ENCODE peak calls at places on chromosomes 2 and 18, in nine cellular contexts. One of them, this sample, is unnamed.

GRCh38 chr2:68663371-68664156 is 20.2 kb downstream of the PROKR1 start:
- DNase-seq in HEK293T: no peak
- DNase-seq in stimulated activated naive CD8-positive, alpha-beta T cell treated with anti-CD3 and anti-CD28 coated beads, Interleukin-15, amount 100 ng/mL, for 72 hours: peak; percentile 48
- DNase-seq in tibial nerve: no peak
- DNase-seq in foreskin fibroblast: no peak
- DNase-seq in adrenal gland: no peak
- DNase-seq in A172: no peak
- DNase-seq in GM12892: no peak
- DNase-seq in DMS79 treated with DMSO at 0.1 percent for 48 hours: no peak
- DNase-seq in this sample: no peak

GRCh38 chr2:199441759-199442158 is 16.0 kb downstream of the SATB2 start:
- DNase-seq in HEK293T: no peak
- DNase-seq in stimulated activated naive CD8-positive, alpha-beta T cell treated with anti-CD3 and anti-CD28 coated beads, Interleukin-15, amount 100 ng/mL, for 72 hours: no peak
- DNase-seq in tibial nerve: no peak
- DNase-seq in foreskin fibroblast: no peak
- DNase-seq in adrenal gland: no peak
- DNase-seq in A172: no peak
- DNase-seq in GM12892: no peak
- DNase-seq in DMS79 treated with DMSO at 0.1 percent for 48 hours: no peak
- DNase-seq in this sample: no peak

GRCh38 chr2:189474526-189474925 is 33.3 kb downstream of the WDR75 start:
- DNase-seq in HEK293T: no peak
- DNase-seq in stimulated activated naive CD8-positive, alpha-beta T cell treated with anti-CD3 and anti-CD28 coated beads, Interleukin-15, amount 100 ng/mL, for 72 hours: no peak
- DNase-seq in tibial nerve: no peak
- DNase-seq in foreskin fibroblast: no peak
- DNase-seq in adrenal gland: no peak
- DNase-seq in A172: no peak
- DNase-seq in GM12892: no peak
- DNase-seq in DMS79 treated with DMSO at 0.1 percent for 48 hours: no peak
- DNase-seq in this sample: no peak

GRCh38 chr2:126657636-126658315 is 1.8 kb downstream of the GYPC start:
- DNase-seq in HEK293T: peak; percentile 69
- DNase-seq in stimulated activated naive CD8-positive, alpha-beta T cell treated with anti-CD3 and anti-CD28 coated beads, Interleukin-15, amount 100 ng/mL, for 72 hours: peak; percentile 87
- DNase-seq in tibial nerve: peak; percentile 63
- DNase-seq in foreskin fibroblast: peak; percentile 99
- DNase-seq in adrenal gland: peak; percentile 97
- DNase-seq in A172: peak; percentile 99
- DNase-seq in GM12892: peak; percentile 46
- DNase-seq in DMS79 treated with DMSO at 0.1 percent for 48 hours: no peak
- DNase-seq in this sample: peak; percentile 95

GRCh38 chr2:239441724-239442123 is 40.9 kb upstream of the HDAC4 start:
- DNase-seq in HEK293T: no peak
- DNase-seq in stimulated activated naive CD8-positive, alpha-beta T cell treated with anti-CD3 and anti-CD28 coated beads, Interleukin-15, amount 100 ng/mL, for 72 hours: no peak
- DNase-seq in tibial nerve: no peak
- DNase-seq in foreskin fibroblast: no peak
- DNase-seq in adrenal gland: no peak
- DNase-seq in A172: no peak
- DNase-seq in GM12892: no peak
- DNase-seq in DMS79 treated with DMSO at 0.1 percent for 48 hours: no peak
- DNase-seq in this sample: no peak

GRCh38 chr2:201378496-201379397 is 21.6 kb upstream of the FLACC1 start:
- DNase-seq in HEK293T: no peak
- DNase-seq in stimulated activated naive CD8-positive, alpha-beta T cell treated with anti-CD3 and anti-CD28 coated beads, Interleukin-15, amount 100 ng/mL, for 72 hours: no peak
- DNase-seq in tibial nerve: no peak
- DNase-seq in foreskin fibroblast: peak; percentile 41
- DNase-seq in adrenal gland: no peak
- DNase-seq in A172: no peak
- DNase-seq in GM12892: no peak
- DNase-seq in DMS79 treated with DMSO at 0.1 percent for 48 hours: no peak
- DNase-seq in this sample: no peak

GRCh38 chr2:240403358-240404104 is 31.9 kb upstream of the GPC1 start:
- DNase-seq in HEK293T: no peak
- DNase-seq in stimulated activated naive CD8-positive, alpha-beta T cell treated with anti-CD3 and anti-CD28 coated beads, Interleukin-15, amount 100 ng/mL, for 72 hours: no peak
- DNase-seq in tibial nerve: no peak
- DNase-seq in foreskin fibroblast: no peak
- DNase-seq in adrenal gland: peak; percentile 20
- DNase-seq in A172: no peak
- DNase-seq in GM12892: no peak
- DNase-seq in DMS79 treated with DMSO at 0.1 percent for 48 hours: no peak
- DNase-seq in this sample: no peak

GRCh38 chr2:167681646-167682045 is 565.7 kb downstream of the STK39 start:
- DNase-seq in HEK293T: no peak
- DNase-seq in stimulated activated naive CD8-positive, alpha-beta T cell treated with anti-CD3 and anti-CD28 coated beads, Interleukin-15, amount 100 ng/mL, for 72 hours: no peak
- DNase-seq in tibial nerve: no peak
- DNase-seq in foreskin fibroblast: peak; percentile 6
- DNase-seq in adrenal gland: no peak
- DNase-seq in A172: no peak
- DNase-seq in GM12892: no peak
- DNase-seq in DMS79 treated with DMSO at 0.1 percent for 48 hours: no peak
- DNase-seq in this sample: no peak

GRCh38 chr18:72847771-72848170 is 20.0 kb downstream of the NETO1 start:
- DNase-seq in HEK293T: no peak
- DNase-seq in stimulated activated naive CD8-positive, alpha-beta T cell treated with anti-CD3 and anti-CD28 coated beads, Interleukin-15, amount 100 ng/mL, for 72 hours: no peak
- DNase-seq in tibial nerve: no peak
- DNase-seq in foreskin fibroblast: no peak
- DNase-seq in adrenal gland: no peak
- DNase-seq in A172: no peak
- DNase-seq in GM12892: no peak
- DNase-seq in DMS79 treated with DMSO at 0.1 percent for 48 hours: no peak
- DNase-seq in this sample: no peak

GRCh38 chr2:190550137-190550536 is 15.6 kb upstream of the NEMP2 start:
- DNase-seq in HEK293T: no peak
- DNase-seq in stimulated activated naive CD8-positive, alpha-beta T cell treated with anti-CD3 and anti-CD28 coated beads, Interleukin-15, amount 100 ng/mL, for 72 hours: no peak
- DNase-seq in tibial nerve: no peak
- DNase-seq in foreskin fibroblast: no peak
- DNase-seq in adrenal gland: no peak
- DNase-seq in A172: no peak
- DNase-seq in GM12892: no peak
- DNase-seq in DMS79 treated with DMSO at 0.1 percent for 48 hours: no peak
- DNase-seq in this sample: no peak

GRCh38 chr2:183490930-183491329 is 366.7 kb downstream of the NUP35 start:
- DNase-seq in HEK293T: no peak
- DNase-seq in stimulated activated naive CD8-positive, alpha-beta T cell treated with anti-CD3 and anti-CD28 coated beads, Interleukin-15, amount 100 ng/mL, for 72 hours: no peak
- DNase-seq in tibial nerve: no peak
- DNase-seq in foreskin fibroblast: no peak
- DNase-seq in adrenal gland: no peak
- DNase-seq in A172: peak; percentile 57
- DNase-seq in GM12892: no peak
- DNase-seq in DMS79 treated with DMSO at 0.1 percent for 48 hours: peak; percentile 4
- DNase-seq in this sample: peak; percentile 31

GRCh38 chr2:44430340-44430739 is 68.6 kb downstream of the CAMKMT start:
- DNase-seq in HEK293T: no peak
- DNase-seq in stimulated activated naive CD8-positive, alpha-beta T cell treated with anti-CD3 and anti-CD28 coated beads, Interleukin-15, amount 100 ng/mL, for 72 hours: no peak
- DNase-seq in tibial nerve: no peak
- DNase-seq in foreskin fibroblast: no peak
- DNase-seq in adrenal gland: no peak
- DNase-seq in A172: no peak
- DNase-seq in GM12892: no peak
- DNase-seq in DMS79 treated with DMSO at 0.1 percent for 48 hours: no peak
- DNase-seq in this sample: no peak

GRCh38 chr2:102841107-102841840 is 79.4 kb downstream of the TMEM182 start:
- DNase-seq in HEK293T: peak; percentile 66
- DNase-seq in stimulated activated naive CD8-positive, alpha-beta T cell treated with anti-CD3 and anti-CD28 coated beads, Interleukin-15, amount 100 ng/mL, for 72 hours: peak; percentile 20
- DNase-seq in tibial nerve: peak; percentile 43
- DNase-seq in foreskin fibroblast: peak; percentile 61
- DNase-seq in adrenal gland: peak; percentile 79
- DNase-seq in A172: peak; percentile 18
- DNase-seq in GM12892: no peak
- DNase-seq in DMS79 treated with DMSO at 0.1 percent for 48 hours: no peak
- DNase-seq in this sample: peak; percentile 43

GRCh38 chr2:113799375-113799774 is 42.9 kb upstream of the SLC35F5 start:
- DNase-seq in HEK293T: no peak
- DNase-seq in stimulated activated naive CD8-positive, alpha-beta T cell treated with anti-CD3 and anti-CD28 coated beads, Interleukin-15, amount 100 ng/mL, for 72 hours: no peak
- DNase-seq in tibial nerve: no peak
- DNase-seq in foreskin fibroblast: peak; percentile 17
- DNase-seq in adrenal gland: no peak
- DNase-seq in A172: no peak
- DNase-seq in GM12892: no peak
- DNase-seq in DMS79 treated with DMSO at 0.1 percent for 48 hours: no peak
- DNase-seq in this sample: no peak

GRCh38 chr2:35410431-35411061 is 945.0 kb upstream of the CRIM1 start:
- DNase-seq in HEK293T: peak; percentile 44
- DNase-seq in stimulated activated naive CD8-positive, alpha-beta T cell treated with anti-CD3 and anti-CD28 coated beads, Interleukin-15, amount 100 ng/mL, for 72 hours: peak; percentile 24
- DNase-seq in tibial nerve: peak; percentile 11
- DNase-seq in foreskin fibroblast: no peak
- DNase-seq in adrenal gland: peak; percentile 71
- DNase-seq in A172: peak; percentile 56
- DNase-seq in GM12892: no peak
- DNase-seq in DMS79 treated with DMSO at 0.1 percent for 48 hours: no peak
- DNase-seq in this sample: peak; percentile 13

GRCh38 chr2:216242365-216242764 is 129.9 kb downstream of the MARCHF4 start:
- DNase-seq in HEK293T: no peak
- DNase-seq in stimulated activated naive CD8-positive, alpha-beta T cell treated with anti-CD3 and anti-CD28 coated beads, Interleukin-15, amount 100 ng/mL, for 72 hours: no peak
- DNase-seq in tibial nerve: no peak
- DNase-seq in foreskin fibroblast: no peak
- DNase-seq in adrenal gland: no peak
- DNase-seq in A172: no peak
- DNase-seq in GM12892: no peak
- DNase-seq in DMS79 treated with DMSO at 0.1 percent for 48 hours: peak; percentile 23
- DNase-seq in this sample: no peak

GRCh38 chr2:96225016-96225533 is 16.4 kb upstream of the STARD7 start:
- DNase-seq in HEK293T: no peak
- DNase-seq in stimulated activated naive CD8-positive, alpha-beta T cell treated with anti-CD3 and anti-CD28 coated beads, Interleukin-15, amount 100 ng/mL, for 72 hours: no peak
- DNase-seq in tibial nerve: peak; percentile 33
- DNase-seq in foreskin fibroblast: no peak
- DNase-seq in adrenal gland: no peak
- DNase-seq in A172: no peak
- DNase-seq in GM12892: no peak
- DNase-seq in DMS79 treated with DMSO at 0.1 percent for 48 hours: no peak
- DNase-seq in this sample: no peak

GRCh38 chr2:237904806-237905599 is 45.6 kb downstream of the RAMP1 start:
- DNase-seq in HEK293T: no peak
- DNase-seq in stimulated activated naive CD8-positive, alpha-beta T cell treated with anti-CD3 and anti-CD28 coated beads, Interleukin-15, amount 100 ng/mL, for 72 hours: peak; percentile 55
- DNase-seq in tibial nerve: no peak
- DNase-seq in foreskin fibroblast: peak; percentile 81
- DNase-seq in adrenal gland: peak; percentile 71
- DNase-seq in A172: peak; percentile 63
- DNase-seq in GM12892: no peak
- DNase-seq in DMS79 treated with DMSO at 0.1 percent for 48 hours: no peak
- DNase-seq in this sample: peak; percentile 38

GRCh38 chr18:70188113-70188512 is 17.4 kb downstream of the RTTN start:
- DNase-seq in HEK293T: no peak
- DNase-seq in stimulated activated naive CD8-positive, alpha-beta T cell treated with anti-CD3 and anti-CD28 coated beads, Interleukin-15, amount 100 ng/mL, for 72 hours: no peak
- DNase-seq in tibial nerve: no peak
- DNase-seq in foreskin fibroblast: peak; percentile 8
- DNase-seq in adrenal gland: no peak
- DNase-seq in A172: no peak
- DNase-seq in GM12892: no peak
- DNase-seq in DMS79 treated with DMSO at 0.1 percent for 48 hours: no peak
- DNase-seq in this sample: no peak

GRCh38 chr2:30956995-30957394 is 149.7 kb upstream of the CAPN13 start:
- DNase-seq in HEK293T: no peak
- DNase-seq in stimulated activated naive CD8-positive, alpha-beta T cell treated with anti-CD3 and anti-CD28 coated beads, Interleukin-15, amount 100 ng/mL, for 72 hours: no peak
- DNase-seq in tibial nerve: peak; percentile 12
- DNase-seq in foreskin fibroblast: peak; percentile 28
- DNase-seq in adrenal gland: no peak
- DNase-seq in A172: no peak
- DNase-seq in GM12892: no peak
- DNase-seq in DMS79 treated with DMSO at 0.1 percent for 48 hours: no peak
- DNase-seq in this sample: no peak

GRCh38 chr2:181959508-181959907 is 26.1 kb upstream of the PPP1R1C start:
- DNase-seq in HEK293T: no peak
- DNase-seq in stimulated activated naive CD8-positive, alpha-beta T cell treated with anti-CD3 and anti-CD28 coated beads, Interleukin-15, amount 100 ng/mL, for 72 hours: no peak
- DNase-seq in tibial nerve: no peak
- DNase-seq in foreskin fibroblast: peak; percentile 36
- DNase-seq in adrenal gland: no peak
- DNase-seq in A172: peak; percentile 13
- DNase-seq in GM12892: no peak
- DNase-seq in DMS79 treated with DMSO at 0.1 percent for 48 hours: no peak
- DNase-seq in this sample: no peak

GRCh38 chr2:100750143-100750542 is 69.8 kb upstream of the NPAS2 start:
- DNase-seq in HEK293T: no peak
- DNase-seq in stimulated activated naive CD8-positive, alpha-beta T cell treated with anti-CD3 and anti-CD28 coated beads, Interleukin-15, amount 100 ng/mL, for 72 hours: no peak
- DNase-seq in tibial nerve: no peak
- DNase-seq in foreskin fibroblast: no peak
- DNase-seq in adrenal gland: no peak
- DNase-seq in A172: no peak
- DNase-seq in GM12892: no peak
- DNase-seq in DMS79 treated with DMSO at 0.1 percent for 48 hours: no peak
- DNase-seq in this sample: no peak

GRCh38 chr2:48205137-48205798 is 299.0 kb upstream of the FBXO11 start:
- DNase-seq in HEK293T: no peak
- DNase-seq in stimulated activated naive CD8-positive, alpha-beta T cell treated with anti-CD3 and anti-CD28 coated beads, Interleukin-15, amount 100 ng/mL, for 72 hours: no peak
- DNase-seq in tibial nerve: no peak
- DNase-seq in foreskin fibroblast: peak; percentile 21
- DNase-seq in adrenal gland: no peak
- DNase-seq in A172: no peak
- DNase-seq in GM12892: no peak
- DNase-seq in DMS79 treated with DMSO at 0.1 percent for 48 hours: no peak
- DNase-seq in this sample: no peak

GRCh38 chr18:65811307-65811706 is 60.5 kb downstream of the CDH7 start:
- DNase-seq in HEK293T: no peak
- DNase-seq in stimulated activated naive CD8-positive, alpha-beta T cell treated with anti-CD3 and anti-CD28 coated beads, Interleukin-15, amount 100 ng/mL, for 72 hours: no peak
- DNase-seq in tibial nerve: no peak
- DNase-seq in foreskin fibroblast: no peak
- DNase-seq in adrenal gland: no peak
- DNase-seq in A172: no peak
- DNase-seq in GM12892: no peak
- DNase-seq in DMS79 treated with DMSO at 0.1 percent for 48 hours: no peak
- DNase-seq in this sample: no peak

GRCh38 chr2:104702451-104702850 is 151.5 kb upstream of the POU3F3 start:
- DNase-seq in HEK293T: peak; percentile 51
- DNase-seq in stimulated activated naive CD8-positive, alpha-beta T cell treated with anti-CD3 and anti-CD28 coated beads, Interleukin-15, amount 100 ng/mL, for 72 hours: no peak
- DNase-seq in tibial nerve: no peak
- DNase-seq in foreskin fibroblast: no peak
- DNase-seq in adrenal gland: peak; percentile 56
- DNase-seq in A172: no peak
- DNase-seq in GM12892: no peak
- DNase-seq in DMS79 treated with DMSO at 0.1 percent for 48 hours: peak; percentile 82
- DNase-seq in this sample: no peak

GRCh38 chr2:65128297-65129190 is 1.4 kb downstream of the RAB1A start:
- DNase-seq in HEK293T: no peak
- DNase-seq in stimulated activated naive CD8-positive, alpha-beta T cell treated with anti-CD3 and anti-CD28 coated beads, Interleukin-15, amount 100 ng/mL, for 72 hours: no peak
- DNase-seq in tibial nerve: peak; percentile 80
- DNase-seq in foreskin fibroblast: peak; percentile 65
- DNase-seq in adrenal gland: no peak
- DNase-seq in A172: peak; percentile 17
- DNase-seq in GM12892: no peak
- DNase-seq in DMS79 treated with DMSO at 0.1 percent for 48 hours: no peak
- DNase-seq in this sample: no peak

GRCh38 chr2:228039752-228040534 is 141.5 kb downstream of the SPHKAP start:
- DNase-seq in HEK293T: peak; percentile 28
- DNase-seq in stimulated activated naive CD8-positive, alpha-beta T cell treated with anti-CD3 and anti-CD28 coated beads, Interleukin-15, amount 100 ng/mL, for 72 hours: no peak
- DNase-seq in tibial nerve: no peak
- DNase-seq in foreskin fibroblast: peak; percentile 28
- DNase-seq in adrenal gland: no peak
- DNase-seq in A172: peak; percentile 22
- DNase-seq in GM12892: no peak
- DNase-seq in DMS79 treated with DMSO at 0.1 percent for 48 hours: no peak
- DNase-seq in this sample: no peak

GRCh38 chr2:227848146-227848545 is 23.3 kb upstream of the DAW1 start:
- DNase-seq in HEK293T: no peak
- DNase-seq in stimulated activated naive CD8-positive, alpha-beta T cell treated with anti-CD3 and anti-CD28 coated beads, Interleukin-15, amount 100 ng/mL, for 72 hours: no peak
- DNase-seq in tibial nerve: no peak
- DNase-seq in foreskin fibroblast: no peak
- DNase-seq in adrenal gland: no peak
- DNase-seq in A172: no peak
- DNase-seq in GM12892: no peak
- DNase-seq in DMS79 treated with DMSO at 0.1 percent for 48 hours: no peak
- DNase-seq in this sample: no peak

GRCh38 chr18:23888880-23889279 is 125.7 kb upstream of the TTC39C start:
- DNase-seq in HEK293T: no peak
- DNase-seq in stimulated activated naive CD8-positive, alpha-beta T cell treated with anti-CD3 and anti-CD28 coated beads, Interleukin-15, amount 100 ng/mL, for 72 hours: no peak
- DNase-seq in tibial nerve: no peak
- DNase-seq in foreskin fibroblast: no peak
- DNase-seq in adrenal gland: no peak
- DNase-seq in A172: no peak
- DNase-seq in GM12892: no peak
- DNase-seq in DMS79 treated with DMSO at 0.1 percent for 48 hours: no peak
- DNase-seq in this sample: no peak

GRCh38 chr2:43086451-43087221 is 139.8 kb downstream of the ZFP36L2 start:
- DNase-seq in HEK293T: no peak
- DNase-seq in stimulated activated naive CD8-positive, alpha-beta T cell treated with anti-CD3 and anti-CD28 coated beads, Interleukin-15, amount 100 ng/mL, for 72 hours: no peak
- DNase-seq in tibial nerve: peak; percentile 80
- DNase-seq in foreskin fibroblast: peak; percentile 98
- DNase-seq in adrenal gland: peak; percentile 86
- DNase-seq in A172: peak; percentile 99
- DNase-seq in GM12892: no peak
- DNase-seq in DMS79 treated with DMSO at 0.1 percent for 48 hours: no peak
- DNase-seq in this sample: peak; percentile 98

GRCh38 chr18:59272971-59273935 is at the start of gene RAX:
- DNase-seq in HEK293T: no peak
- DNase-seq in stimulated activated naive CD8-positive, alpha-beta T cell treated with anti-CD3 and anti-CD28 coated beads, Interleukin-15, amount 100 ng/mL, for 72 hours: peak; percentile 42
- DNase-seq in tibial nerve: no peak
- DNase-seq in foreskin fibroblast: peak; percentile 46
- DNase-seq in adrenal gland: no peak
- DNase-seq in A172: no peak
- DNase-seq in GM12892: no peak
- DNase-seq in DMS79 treated with DMSO at 0.1 percent for 48 hours: no peak
- DNase-seq in this sample: no peak

This sample was measured in stromal cell of bone marrow.